ENCODE peak calls at places on chromosomes 5 and 9, in four cellular contexts. One of them, this sample, is unnamed. For H3K27me3 and H3K4me1, the result is how much of the 10 kb centered on the place peaks cover.

GRCh38 chr5:130652178-130652577 is 512.9 kb downstream of the HINT1 start:
- DNase-seq in GM23248: no peak
- DNase-seq in transverse colon: no peak
- DNase-seq in HCT116: peak
- DNase-seq in this sample: peak

GRCh38 chr9:38682713-38683112 is 37.2 kb downstream of the FAM240B start:
- DNase-seq in transverse colon: no peak
- DNase-seq in HCT116: peak
- DNase-seq in GM23248: peak
- DNase-seq in this sample: peak

GRCh38 chr9:114076237-114077161 is 1.6 kb downstream of the AMBP start:
- DNase-seq in transverse colon: no peak
- DNase-seq in HCT116: no peak
- DNase-seq in GM23248: no peak
- DNase-seq in this sample: no peak

GRCh38 chr9:77616191-77616590 is 31.9 kb downstream of the GNA14 start:
- DNase-seq in transverse colon: no peak
- DNase-seq in GM23248: peak
- DNase-seq in HCT116: no peak
- DNase-seq in this sample: peak

GRCh38 chr9:132412089-132412488 is 2.1 kb downstream of the CFAP77 start:
- DNase-seq in GM23248: peak
- DNase-seq in transverse colon: no peak
- DNase-seq in HCT116: peak
- DNase-seq in this sample: no peak

GRCh38 chr5:134637106-134637721 is 4.6 kb upstream of the SAR1B start:
- DNase-seq in GM23248: no peak
- DNase-seq in HCT116: no peak
- DNase-seq in transverse colon: no peak
- DNase-seq in this sample: peak

GRCh38 chr9:114204265-114204664 is 48.9 kb downstream of the COL27A1 start:
- DNase-seq in HCT116: no peak
- DNase-seq in GM23248: no peak
- DNase-seq in transverse colon: no peak
- DNase-seq in this sample: no peak

GRCh38 chr5:32051796-32052195 is 122.3 kb downstream of the GOLPH3 start:
- DNase-seq in GM23248: no peak
- DNase-seq in HCT116: no peak
- DNase-seq in transverse colon: no peak
- DNase-seq in this sample: no peak

GRCh38 chr9:93898026-93898425 is 57.1 kb downstream of the BARX1 start:
- DNase-seq in transverse colon: no peak
- DNase-seq in HCT116: no peak
- DNase-seq in GM23248: no peak
- DNase-seq in this sample: no peak

GRCh38 chr5:10307206-10308148 is at the start of gene CMBL:
- DNase-seq in HCT116: peak
- DNase-seq in GM23248: peak
- DNase-seq in transverse colon: peak
- DNase-seq in this sample: peak

GRCh38 chr5:176172246-176172645 is 66.0 kb upstream of the SIMC1 start:
- DNase-seq in transverse colon: no peak
- DNase-seq in GM23248: no peak
- DNase-seq in HCT116: no peak
- DNase-seq in this sample: no peak

GRCh38 chr9:134861586-134862334 is 18.9 kb upstream of the FCN2 start:
- DNase-seq in GM23248: no peak
- DNase-seq in HCT116: no peak
- DNase-seq in transverse colon: no peak
- DNase-seq in this sample: no peak

GRCh38 chr9:20292002-20292401 is 330.3 kb downstream of the MLLT3 start:
- DNase-seq in GM23248: peak
- DNase-seq in transverse colon: no peak
- DNase-seq in HCT116: peak
- DNase-seq in this sample: peak

GRCh38 chr9:30774326-30774725 is 1610.1 kb upstream of the ACO1 start:
- DNase-seq in HCT116: no peak
- DNase-seq in transverse colon: no peak
- DNase-seq in GM23248: no peak
- DNase-seq in this sample: no peak

GRCh38 chr5:155936520-155937406 is 390.2 kb upstream of the SGCD start:
- DNase-seq in GM23248: no peak
- DNase-seq in transverse colon: no peak
- DNase-seq in HCT116: no peak
- DNase-seq in this sample: no peak

GRCh38 chr5:108661590-108662219 is 86.0 kb upstream of the FER start:
- DNase-seq in GM23248: peak
- DNase-seq in HCT116: no peak
- DNase-seq in transverse colon: no peak
- DNase-seq in this sample: peak

GRCh38 chr9:3018691-3019230 is 174.9 kb upstream of the PUM3 start:
- DNase-seq in GM23248: no peak
- DNase-seq in HCT116: no peak
- DNase-seq in transverse colon: no peak
- DNase-seq in this sample: no peak

GRCh38 chr5:59536875-59537274 is 356.7 kb downstream of the PDE4D start:
- DNase-seq in HCT116: no peak
- DNase-seq in GM23248: no peak
- DNase-seq in transverse colon: no peak
- DNase-seq in this sample: no peak

GRCh38 chr5:150514708-150515211 is 6.8 kb downstream of the NDST1 start:
- DNase-seq in HCT116: no peak
- DNase-seq in GM23248: peak
- DNase-seq in transverse colon: no peak
- DNase-seq in this sample: no peak

GRCh38 chr9:86557063-86557766 is 203.0 kb upstream of the TUT7 start:
- DNase-seq in HCT116: no peak
- DNase-seq in transverse colon: no peak
- DNase-seq in GM23248: peak
- DNase-seq in this sample: peak

GRCh38 chr9:33103381-33104110 is 27.1 kb upstream of the SMU1 start:
- DNase-seq in HCT116: no peak
- DNase-seq in transverse colon: no peak
- DNase-seq in GM23248: no peak
- DNase-seq in this sample: no peak

GRCh38 chr9:131609116-131609830 is 64.0 kb downstream of the PRRT1B start:
- DNase-seq in transverse colon: no peak
- DNase-seq in GM23248: peak
- DNase-seq in HCT116: no peak
- DNase-seq in this sample: peak

GRCh38 chr9:4397917-4398316 is 92.4 kb upstream of the SLC1A1 start:
- DNase-seq in HCT116: no peak
- DNase-seq in GM23248: peak
- DNase-seq in transverse colon: no peak
- DNase-seq in this sample: peak

GRCh38 chr5:15615859-15616258 is 115.9 kb downstream of the FBXL7 start:
- DNase-seq in HCT116: no peak
- DNase-seq in GM23248: peak
- DNase-seq in transverse colon: no peak
- DNase-seq in this sample: no peak

GRCh38 chr9:107239474-107239873 is 43.6 kb upstream of the RAD23B start:
- DNase-seq in transverse colon: no peak
- DNase-seq in HCT116: no peak
- DNase-seq in GM23248: peak
- DNase-seq in this sample: peak

GRCh38 chr9:126276056-126276728 is 50.4 kb upstream of the MVB12B start:
- DNase-seq in transverse colon: no peak
- DNase-seq in GM23248: no peak
- DNase-seq in HCT116: no peak
- DNase-seq in this sample: no peak

GRCh38 chr9:126275386-126276001 is 51.1 kb upstream of the MVB12B start:
- DNase-seq in GM23248: no peak
- DNase-seq in HCT116: no peak
- DNase-seq in transverse colon: no peak
- DNase-seq in this sample: no peak
- H3K27me3 ChIP-seq in GM23248: under half
- H3K27me3 ChIP-seq in HCT116: under half
- H3K27me3 ChIP-seq in transverse colon: under half
- H3K27me3 ChIP-seq in this sample: under half

DNA sequence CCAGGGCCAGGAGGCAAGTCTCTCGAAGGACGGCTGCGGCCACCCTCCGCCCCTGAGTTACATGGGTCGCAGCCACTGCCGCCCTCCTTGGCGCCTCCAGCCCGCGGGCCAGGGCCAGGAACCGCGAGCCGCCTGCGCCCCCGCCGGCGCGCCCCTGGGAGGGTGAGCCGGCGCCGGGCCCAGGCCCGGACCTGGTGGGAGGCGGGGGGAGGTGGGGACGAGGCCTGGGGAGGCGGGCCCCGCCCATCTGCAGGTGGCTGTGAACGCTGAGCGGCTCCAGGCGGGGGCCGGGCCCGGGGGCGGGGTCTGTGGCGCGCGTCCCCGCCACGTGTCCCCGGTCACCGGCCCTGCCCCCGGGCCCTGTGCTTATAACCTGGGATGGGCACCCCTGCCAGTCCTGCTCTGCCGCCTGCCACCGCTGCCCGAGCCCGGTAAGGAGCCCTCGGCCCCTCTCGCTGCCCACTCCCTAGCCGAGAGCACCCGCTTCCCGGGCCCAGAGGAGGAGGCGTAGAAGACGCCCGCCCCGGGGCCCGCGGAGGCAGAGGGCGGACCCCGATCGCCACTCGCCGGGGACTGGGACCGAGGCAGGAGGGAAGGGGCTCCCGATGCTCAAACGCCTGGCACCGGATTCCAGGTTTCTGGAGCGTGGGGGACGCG is at the start of gene ASS1:
- DNase-seq in HCT116: no peak
- DNase-seq in GM23248: peak
- DNase-seq in transverse colon: peak
- DNase-seq in this sample: no peak
- H3K4me1 ChIP-seq in HCT116: under half
- H3K4me1 ChIP-seq in GM23248: under half
- H3K4me1 ChIP-seq in transverse colon: under half
- H3K4me1 ChIP-seq in this sample: under half

GRCh38 chr9:12224449-12224848 is 468.7 kb upstream of the TYRP1 start:
- DNase-seq in GM23248: no peak
- DNase-seq in HCT116: no peak
- DNase-seq in transverse colon: no peak
- DNase-seq in this sample: no peak
- H3K27me3 ChIP-seq in GM23248: under half
- H3K27me3 ChIP-seq in HCT116: under half
- H3K27me3 ChIP-seq in transverse colon: under half
- H3K27me3 ChIP-seq in this sample: under half

DNA sequence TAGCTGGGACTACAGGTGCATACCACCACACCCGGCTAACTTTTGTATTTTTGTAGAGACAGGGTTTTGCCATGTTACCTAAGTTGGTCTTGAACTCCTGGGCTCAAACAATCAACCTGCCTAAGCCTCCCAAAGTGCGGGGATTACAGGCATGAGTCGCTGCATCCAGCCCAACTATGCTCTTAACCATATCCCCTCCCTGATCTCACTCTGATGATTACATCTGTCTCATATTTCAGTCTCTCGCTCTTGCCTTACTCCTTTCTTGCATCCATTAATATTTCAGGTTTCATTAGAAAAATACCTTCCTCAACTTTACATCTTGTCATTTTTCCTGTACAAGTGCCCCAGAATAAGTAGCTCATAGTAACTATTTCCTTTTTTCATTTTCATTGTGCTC is 61.0 kb upstream of the BASP1 start:
- DNase-seq in GM23248: peak
- DNase-seq in HCT116: no peak
- DNase-seq in transverse colon: no peak
- DNase-seq in this sample: peak
- H3K4me1 ChIP-seq in GM23248: under half
- H3K4me1 ChIP-seq in HCT116: under half
- H3K4me1 ChIP-seq in transverse colon: under half
- H3K4me1 ChIP-seq in this sample: under half

GRCh38 chr9:111153973-111154590 is 115.8 kb upstream of the LPAR1 start:
- DNase-seq in HCT116: no peak
- DNase-seq in transverse colon: no peak
- DNase-seq in GM23248: no peak
- DNase-seq in this sample: no peak

GRCh38 chr9:111152614-111153013 is 114.3 kb upstream of the LPAR1 start:
- DNase-seq in HCT116: no peak
- DNase-seq in transverse colon: no peak
- DNase-seq in GM23248: no peak
- DNase-seq in this sample: no peak

GRCh38 chr9:111163738-111164399 is 125.6 kb upstream of the LPAR1 start:
- DNase-seq in GM23248: peak
- DNase-seq in transverse colon: no peak
- DNase-seq in HCT116: no peak
- DNase-seq in this sample: no peak

GRCh38 chr9:111161015-111161415 is 122.7 kb upstream of the LPAR1 start:
- DNase-seq in GM23248: peak
- DNase-seq in transverse colon: no peak
- DNase-seq in HCT116: no peak
- DNase-seq in this sample: peak

DNA sequence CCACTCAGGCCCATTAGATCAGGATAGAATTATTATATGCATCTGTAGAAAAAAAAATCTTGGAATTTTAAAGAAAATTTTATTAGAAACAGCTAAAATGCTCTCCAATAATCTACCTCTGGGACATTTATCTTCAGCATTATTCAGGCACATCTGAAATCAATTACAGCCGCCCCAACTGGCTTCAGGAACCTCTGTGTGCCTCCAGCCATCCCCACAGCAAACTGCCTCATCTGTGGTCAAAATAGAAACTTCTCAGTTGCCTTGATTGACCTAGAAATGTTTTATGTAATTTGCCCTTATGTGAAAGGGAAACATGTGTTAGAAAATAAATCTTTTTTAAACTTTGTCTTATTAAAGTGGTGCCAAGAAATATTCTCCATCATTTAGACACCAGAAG is 120.1 kb upstream of the LPAR1 start:
- DNase-seq in transverse colon: no peak
- DNase-seq in HCT116: no peak
- DNase-seq in GM23248: peak
- DNase-seq in this sample: no peak
- H3K27me3 ChIP-seq in transverse colon: under half
- H3K27me3 ChIP-seq in HCT116: under half
- H3K27me3 ChIP-seq in GM23248: under half
- H3K27me3 ChIP-seq in this sample: under half

DNA sequence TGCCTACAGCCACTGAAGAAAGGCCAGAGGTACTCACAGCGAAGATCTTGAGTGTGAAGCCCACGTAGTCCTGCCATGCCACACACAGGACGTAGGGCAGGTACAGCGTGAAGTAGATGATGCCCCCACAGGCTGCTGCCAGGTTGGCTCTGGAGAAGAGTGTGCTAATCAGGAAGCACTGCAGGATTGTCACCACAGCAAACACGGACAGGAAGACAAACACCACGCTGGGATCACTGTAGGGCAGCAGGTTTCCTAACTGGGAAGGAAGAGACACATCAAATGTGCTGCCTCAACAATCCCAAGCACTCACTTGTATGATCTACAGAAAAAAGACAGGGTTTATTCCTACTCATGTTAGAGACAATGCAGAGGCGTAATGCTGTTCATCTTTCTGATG is 63.0 kb downstream of the NIPSNAP3B start:
- DNase-seq in HCT116: no peak
- DNase-seq in GM23248: no peak
- DNase-seq in transverse colon: no peak
- DNase-seq in this sample: no peak
- H3K4me1 ChIP-seq in HCT116: under half
- H3K4me1 ChIP-seq in GM23248: under half
- H3K4me1 ChIP-seq in transverse colon: under half
- H3K4me1 ChIP-seq in this sample: under half

GRCh38 chr5:1007221-1007680 is 1.4 kb upstream of the NKD2 start:
- DNase-seq in transverse colon: peak
- DNase-seq in GM23248: no peak
- DNase-seq in HCT116: no peak
- DNase-seq in this sample: no peak
- H3K27me3 ChIP-seq in transverse colon: half or more
- H3K27me3 ChIP-seq in GM23248: half or more
- H3K27me3 ChIP-seq in HCT116: under half
- H3K27me3 ChIP-seq in this sample: half or more